ENCODE peak calls at places on chromosome 2, in nine cellular contexts. One of them, this sample, is unnamed.

GRCh38 chr2:151481744-151482143 is 72.0 kb downstream of the RIF1 start:
- DNase-seq in AG09309: no peak
- DNase-seq in lung: no peak
- DNase-seq in HL-60: no peak
- DNase-seq in tibial artery: no peak
- DNase-seq in astrocyte of the spinal cord: no peak
- DNase-seq in psoas muscle: no peak
- DNase-seq in LNCaP clone FGC: no peak
- DNase-seq in thoracic aorta: no peak
- DNase-seq in this sample: no peak

GRCh38 chr2:43305537-43305936 is 79.1 kb upstream of the ZFP36L2 start:
- DNase-seq in AG09309: no peak
- DNase-seq in lung: peak
- DNase-seq in HL-60: no peak
- DNase-seq in tibial artery: peak
- DNase-seq in astrocyte of the spinal cord: no peak
- DNase-seq in psoas muscle: peak
- DNase-seq in LNCaP clone FGC: no peak
- DNase-seq in thoracic aorta: no peak
- DNase-seq in this sample: peak

GRCh38 chr2:215536476-215536875 is 100.6 kb upstream of the FN1 start:
- DNase-seq in AG09309: no peak
- DNase-seq in lung: no peak
- DNase-seq in HL-60: no peak
- DNase-seq in tibial artery: no peak
- DNase-seq in astrocyte of the spinal cord: peak
- DNase-seq in psoas muscle: no peak
- DNase-seq in LNCaP clone FGC: no peak
- DNase-seq in thoracic aorta: no peak
- DNase-seq in this sample: no peak

GRCh38 chr2:18171191-18172139 is 293.0 kb downstream of the KCNS3 start:
- DNase-seq in AG09309: no peak
- DNase-seq in lung: peak
- DNase-seq in HL-60: no peak
- DNase-seq in tibial artery: no peak
- DNase-seq in astrocyte of the spinal cord: peak
- DNase-seq in psoas muscle: no peak
- DNase-seq in LNCaP clone FGC: no peak
- DNase-seq in thoracic aorta: no peak
- DNase-seq in this sample: peak

GRCh38 chr2:166384774-166385173 is 9.0 kb upstream of the SCN9A start:
- DNase-seq in AG09309: no peak
- DNase-seq in lung: no peak
- DNase-seq in HL-60: no peak
- DNase-seq in tibial artery: no peak
- DNase-seq in astrocyte of the spinal cord: peak
- DNase-seq in psoas muscle: no peak
- DNase-seq in LNCaP clone FGC: no peak
- DNase-seq in thoracic aorta: no peak
- DNase-seq in this sample: peak

GRCh38 chr2:88874063-88874657 is 182.7 kb downstream of the RPIA start:
- DNase-seq in AG09309: peak
- DNase-seq in lung: no peak
- DNase-seq in HL-60: peak
- DNase-seq in tibial artery: no peak
- DNase-seq in astrocyte of the spinal cord: peak
- DNase-seq in psoas muscle: no peak
- DNase-seq in LNCaP clone FGC: peak
- DNase-seq in thoracic aorta: no peak
- DNase-seq in this sample: peak

GRCh38 chr2:180966378-180966777 is 14.0 kb upstream of the UBE2E3 start:
- DNase-seq in AG09309: no peak
- DNase-seq in lung: no peak
- DNase-seq in HL-60: no peak
- DNase-seq in tibial artery: no peak
- DNase-seq in astrocyte of the spinal cord: no peak
- DNase-seq in psoas muscle: no peak
- DNase-seq in LNCaP clone FGC: no peak
- DNase-seq in thoracic aorta: no peak
- DNase-seq in this sample: no peak

GRCh38 chr2:170463206-170463537 is 252.0 kb upstream of the SP5 start:
- DNase-seq in AG09309: no peak
- DNase-seq in lung: no peak
- DNase-seq in HL-60: no peak
- DNase-seq in tibial artery: no peak
- DNase-seq in astrocyte of the spinal cord: no peak
- DNase-seq in psoas muscle: no peak
- DNase-seq in LNCaP clone FGC: no peak
- DNase-seq in thoracic aorta: no peak
- DNase-seq in this sample: no peak

GRCh38 chr2:42053791-42054656 is 6.2 kb downstream of the PKDCC start:
- DNase-seq in AG09309: no peak
- DNase-seq in lung: no peak
- DNase-seq in HL-60: no peak
- DNase-seq in tibial artery: peak
- DNase-seq in astrocyte of the spinal cord: no peak
- DNase-seq in psoas muscle: peak
- DNase-seq in LNCaP clone FGC: no peak
- DNase-seq in thoracic aorta: peak
- DNase-seq in this sample: no peak

GRCh38 chr2:202290316-202290715 is 24.8 kb downstream of the NOP58 start:
- DNase-seq in AG09309: no peak
- DNase-seq in lung: no peak
- DNase-seq in HL-60: no peak
- DNase-seq in tibial artery: no peak
- DNase-seq in astrocyte of the spinal cord: no peak
- DNase-seq in psoas muscle: no peak
- DNase-seq in LNCaP clone FGC: no peak
- DNase-seq in thoracic aorta: no peak
- DNase-seq in this sample: no peak

GRCh38 chr2:9179572-9180201 is 26.9 kb upstream of the ASAP2 start:
- DNase-seq in AG09309: peak
- DNase-seq in lung: no peak
- DNase-seq in HL-60: no peak
- DNase-seq in tibial artery: peak
- DNase-seq in astrocyte of the spinal cord: peak
- DNase-seq in psoas muscle: no peak
- DNase-seq in LNCaP clone FGC: no peak
- DNase-seq in thoracic aorta: peak
- DNase-seq in this sample: peak

GRCh38 chr2:46297546-46298271 is 502 bp downstream of the EPAS1 start:
- DNase-seq in AG09309: no peak
- DNase-seq in lung: peak
- DNase-seq in HL-60: no peak
- DNase-seq in tibial artery: peak
- DNase-seq in astrocyte of the spinal cord: no peak
- DNase-seq in psoas muscle: peak
- DNase-seq in LNCaP clone FGC: no peak
- DNase-seq in thoracic aorta: no peak
- DNase-seq in this sample: peak

GRCh38 chr2:46770622-46771021 is 145.0 kb downstream of the MCFD2 start:
- DNase-seq in AG09309: peak
- DNase-seq in lung: no peak
- DNase-seq in HL-60: no peak
- DNase-seq in tibial artery: no peak
- DNase-seq in astrocyte of the spinal cord: peak
- DNase-seq in psoas muscle: no peak
- DNase-seq in LNCaP clone FGC: no peak
- DNase-seq in thoracic aorta: no peak
- DNase-seq in this sample: peak

GRCh38 chr2:69943841-69944604 is 17.4 kb downstream of the ASPRV1 start:
- DNase-seq in AG09309: no peak
- DNase-seq in lung: no peak
- DNase-seq in HL-60: no peak
- DNase-seq in tibial artery: no peak
- DNase-seq in astrocyte of the spinal cord: no peak
- DNase-seq in psoas muscle: no peak
- DNase-seq in LNCaP clone FGC: no peak
- DNase-seq in thoracic aorta: no peak
- DNase-seq in this sample: no peak

GRCh38 chr2:62014102-62014501 is 108.6 kb downstream of the COMMD1 start:
- DNase-seq in AG09309: peak
- DNase-seq in lung: no peak
- DNase-seq in HL-60: no peak
- DNase-seq in tibial artery: peak
- DNase-seq in astrocyte of the spinal cord: peak
- DNase-seq in psoas muscle: peak
- DNase-seq in LNCaP clone FGC: peak
- DNase-seq in thoracic aorta: peak
- DNase-seq in this sample: peak

GRCh38 chr2:171811229-171811628 is 82.8 kb downstream of the SLC25A12 start:
- DNase-seq in AG09309: no peak
- DNase-seq in lung: no peak
- DNase-seq in HL-60: no peak
- DNase-seq in tibial artery: no peak
- DNase-seq in astrocyte of the spinal cord: peak
- DNase-seq in psoas muscle: no peak
- DNase-seq in LNCaP clone FGC: peak
- DNase-seq in thoracic aorta: no peak
- DNase-seq in this sample: peak
- TF ChIP-seq CTCF in AG09309: peak
- TF ChIP-seq CTCF in lung: no peak
- TF ChIP-seq CTCF in HL-60: no peak
- TF ChIP-seq CTCF in tibial artery: peak
- TF ChIP-seq CTCF in astrocyte of the spinal cord: peak
- TF ChIP-seq CTCF in psoas muscle: peak
- TF ChIP-seq CTCF in LNCaP clone FGC: peak
- TF ChIP-seq CTCF in thoracic aorta: no peak
- TF ChIP-seq CTCF in this sample: peak

DNA sequence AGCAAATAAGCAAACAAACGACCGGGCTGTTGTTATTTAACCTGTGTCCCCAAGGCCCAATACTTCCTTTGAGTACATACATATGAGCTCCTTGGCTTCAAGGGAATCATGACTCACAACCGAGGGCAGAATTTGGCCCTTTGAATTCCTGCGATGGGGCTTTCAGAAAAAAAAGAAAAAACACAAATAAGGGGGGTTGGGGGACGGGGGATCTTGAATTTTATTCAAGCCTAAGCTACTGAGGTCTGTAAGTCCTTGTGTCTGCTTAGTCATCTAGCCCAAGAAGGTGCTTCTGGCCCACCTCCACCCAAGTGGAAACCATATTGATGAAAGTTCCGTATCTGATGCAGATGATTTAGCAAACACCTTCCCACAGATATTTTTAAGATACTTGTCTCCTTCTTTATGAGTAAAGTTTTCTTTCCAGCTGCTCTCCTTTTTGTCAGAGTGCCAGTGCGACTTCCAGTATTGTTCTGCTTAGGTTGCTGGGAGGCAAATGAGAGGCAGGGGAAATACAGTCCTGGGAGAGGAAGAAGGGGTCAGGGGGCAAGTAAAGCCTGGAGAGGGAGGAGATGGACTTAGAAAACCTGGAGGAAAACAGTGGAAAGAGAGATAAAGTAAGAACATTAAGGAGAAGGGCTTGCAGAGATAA is 169.6 kb downstream of the ZEB2 start:
- DNase-seq in AG09309: no peak
- DNase-seq in lung: no peak
- DNase-seq in HL-60: no peak
- DNase-seq in tibial artery: no peak
- DNase-seq in astrocyte of the spinal cord: peak
- DNase-seq in psoas muscle: no peak
- DNase-seq in LNCaP clone FGC: peak
- DNase-seq in thoracic aorta: no peak
- DNase-seq in this sample: peak
- H3K4me3 ChIP-seq in AG09309: no peak
- H3K4me3 ChIP-seq in lung: no peak
- H3K4me3 ChIP-seq in HL-60: no peak
- H3K4me3 ChIP-seq in tibial artery: no peak
- H3K4me3 ChIP-seq in astrocyte of the spinal cord: no peak
- H3K4me3 ChIP-seq in psoas muscle: no peak
- H3K4me3 ChIP-seq in LNCaP clone FGC: no peak
- H3K4me3 ChIP-seq in thoracic aorta: peak
- H3K4me3 ChIP-seq in this sample: no peak

GRCh38 chr2:28527196-28527595 is 31.3 kb downstream of the PLB1 start:
- DNase-seq in AG09309: no peak
- DNase-seq in lung: no peak
- DNase-seq in HL-60: no peak
- DNase-seq in tibial artery: no peak
- DNase-seq in astrocyte of the spinal cord: no peak
- DNase-seq in psoas muscle: no peak
- DNase-seq in LNCaP clone FGC: no peak
- DNase-seq in thoracic aorta: no peak
- DNase-seq in this sample: no peak
- TF ChIP-seq CTCF in AG09309: no peak
- TF ChIP-seq CTCF in lung: no peak
- TF ChIP-seq CTCF in HL-60: no peak
- TF ChIP-seq CTCF in tibial artery: no peak
- TF ChIP-seq CTCF in astrocyte of the spinal cord: no peak
- TF ChIP-seq CTCF in psoas muscle: no peak
- TF ChIP-seq CTCF in LNCaP clone FGC: no peak
- TF ChIP-seq CTCF in thoracic aorta: no peak
- TF ChIP-seq CTCF in this sample: no peak

GRCh38 chr2:109434351-109434750 is 179.4 kb downstream of the SEPTIN10 start:
- DNase-seq in AG09309: no peak
- DNase-seq in lung: no peak
- DNase-seq in HL-60: no peak
- DNase-seq in tibial artery: no peak
- DNase-seq in astrocyte of the spinal cord: no peak
- DNase-seq in psoas muscle: no peak
- DNase-seq in LNCaP clone FGC: no peak
- DNase-seq in thoracic aorta: no peak
- DNase-seq in this sample: no peak

GRCh38 chr2:109433486-109433885 is 180.3 kb downstream of the SEPTIN10 start:
- DNase-seq in AG09309: no peak
- DNase-seq in lung: no peak
- DNase-seq in HL-60: no peak
- DNase-seq in tibial artery: no peak
- DNase-seq in astrocyte of the spinal cord: no peak
- DNase-seq in psoas muscle: no peak
- DNase-seq in LNCaP clone FGC: no peak
- DNase-seq in thoracic aorta: no peak
- DNase-seq in this sample: no peak

GRCh38 chr2:109432421-109432820 is 181.3 kb downstream of the SEPTIN10 start:
- DNase-seq in AG09309: no peak
- DNase-seq in lung: no peak
- DNase-seq in HL-60: no peak
- DNase-seq in tibial artery: no peak
- DNase-seq in astrocyte of the spinal cord: no peak
- DNase-seq in psoas muscle: peak
- DNase-seq in LNCaP clone FGC: no peak
- DNase-seq in thoracic aorta: no peak
- DNase-seq in this sample: no peak

GRCh38 chr2:109435066-109435690 is 178.6 kb downstream of the SEPTIN10 start:
- DNase-seq in AG09309: no peak
- DNase-seq in lung: no peak
- DNase-seq in HL-60: no peak
- DNase-seq in tibial artery: no peak
- DNase-seq in astrocyte of the spinal cord: no peak
- DNase-seq in psoas muscle: no peak
- DNase-seq in LNCaP clone FGC: no peak
- DNase-seq in thoracic aorta: no peak
- DNase-seq in this sample: no peak

DNA sequence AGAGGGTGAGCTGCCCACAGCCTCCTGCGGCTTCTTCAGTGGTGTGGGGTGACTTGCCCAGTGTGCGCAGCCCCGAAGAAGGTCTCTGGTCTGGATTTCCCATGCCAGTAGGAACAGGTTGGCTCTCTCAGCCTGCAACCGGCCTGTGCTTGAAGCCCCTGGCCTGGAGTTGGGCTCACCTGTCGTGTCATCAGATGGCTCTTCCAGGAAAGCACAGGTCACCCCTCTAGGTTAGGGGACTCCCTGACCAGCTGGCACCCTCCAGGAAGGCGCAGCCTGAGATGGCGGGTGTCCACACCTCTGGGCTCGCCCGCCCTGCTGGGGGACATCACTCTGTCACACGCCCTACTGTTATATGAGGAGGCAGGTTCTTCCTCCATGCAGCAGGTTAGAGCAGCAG is 179.8 kb downstream of the SEPTIN10 start:
- DNase-seq in AG09309: no peak
- DNase-seq in lung: no peak
- DNase-seq in HL-60: no peak
- DNase-seq in tibial artery: no peak
- DNase-seq in astrocyte of the spinal cord: no peak
- DNase-seq in psoas muscle: no peak
- DNase-seq in LNCaP clone FGC: no peak
- DNase-seq in thoracic aorta: no peak
- DNase-seq in this sample: no peak
- H3K4me3 ChIP-seq in AG09309: no peak
- H3K4me3 ChIP-seq in lung: no peak
- H3K4me3 ChIP-seq in HL-60: no peak
- H3K4me3 ChIP-seq in tibial artery: no peak
- H3K4me3 ChIP-seq in astrocyte of the spinal cord: no peak
- H3K4me3 ChIP-seq in psoas muscle: no peak
- H3K4me3 ChIP-seq in LNCaP clone FGC: no peak
- H3K4me3 ChIP-seq in thoracic aorta: no peak
- H3K4me3 ChIP-seq in this sample: no peak